ENCODE peak calls at places on chromosomes 7 and 10, in six cellular contexts. C is fibroblast of villous mesenchyme, B is neuronal stem cell, X is ovary, Q is left ventricle myocardium inferior, K is epithelial cell of esophagus. G is an unnamed sample.

GRCh38 chr7:92830532-92831110 is 5.8 kb downstream of the CDK6 start:
- DNase-seq in K (peak; percentile 35), Q (no peak), X (no peak), B (no peak), C (peak; percentile 5), G (no peak)

GRCh38 chr7:26630361-26630760 is 234.0 kb downstream of the SKAP2 start:
- DNase-seq in Q (no peak), K (no peak), C (no peak), X (no peak), B (no peak), G (no peak)

GRCh38 chr7:99448855-99449254 is 10.1 kb downstream of the CPSF4 start:
- DNase-seq in K (no peak), X (no peak), Q (no peak), B (no peak), C (no peak), G (no peak)

GRCh38 chr10:70903262-70903921 is 15.0 kb upstream of the PCBD1 start:
- DNase-seq in B (peak; percentile 49), Q (peak; percentile 66), X (peak; percentile 41), C (peak; percentile 51), K (peak; percentile 49), G (no peak)

GRCh38 chr10:119393019-119393418 is 149.5 kb downstream of the RGS10 start:
- DNase-seq in K (no peak), Q (no peak), X (no peak), B (no peak), C (no peak), G (no peak)

GRCh38 chr7:132084776-132085388 is 491.4 kb downstream of the PLXNA4 start:
- DNase-seq in C (peak; percentile 21), Q (no peak), K (no peak), B (no peak), X (no peak), G (no peak)

GRCh38 chr10:34813626-34814227 is 1.4 kb downstream of the PARD3 start:
- DNase-seq in B (peak; percentile 27), C (peak; percentile 48), K (peak; percentile 53), Q (no peak), X (no peak), G (no peak)

GRCh38 chr10:131946880-131947279 is 34.8 kb downstream of the BNIP3 start:
- DNase-seq in K (peak; percentile 23), Q (no peak), C (no peak), B (no peak), X (no peak), G (no peak)

GRCh38 chr7:34430456-34430855 is 227.6 kb upstream of the NPSR1 start:
- DNase-seq in B (no peak), K (peak; percentile 84), Q (no peak), C (peak; percentile 4), X (no peak), G (peak; percentile 23)

GRCh38 chr7:5620459-5620881 is 161.0 kb downstream of the RNF216 start:
- DNase-seq in K (no peak), Q (no peak), B (no peak), X (peak; percentile 65), C (no peak), G (no peak)

GRCh38 chr7:126988022-126988421 is 264.7 kb downstream of the GRM8 start:
- DNase-seq in Q (no peak), K (no peak), X (no peak), B (no peak), C (no peak), G (no peak)

GRCh38 chr7:118974836-118975235 is 750.3 kb downstream of the ANKRD7 start:
- DNase-seq in X (no peak), C (peak; percentile 31), Q (no peak), B (no peak), K (peak; percentile 11), G (no peak)

GRCh38 chr7:130996841-130997231 is 262.8 kb upstream of the KLF14 start:
- DNase-seq in X (no peak), K (peak; percentile 82), Q (no peak), B (no peak), C (peak; percentile 90), G (no peak)

GRCh38 chr10:48498940-48499510 is 105.8 kb downstream of the ARHGAP22 start:
- DNase-seq in K (no peak), X (no peak), B (no peak), Q (no peak), C (no peak), G (no peak)

GRCh38 chr10:126423779-126424491 is 35.7 kb upstream of the ADAM12 start:
- DNase-seq in C (no peak), Q (no peak), K (no peak), X (no peak), B (no peak), G (no peak)

GRCh38 chr10:86361134-86362128 is 5.2 kb downstream of the GRID1 start:
- DNase-seq in Q (no peak), C (no peak), B (no peak), X (no peak), K (no peak), G (no peak)

GRCh38 chr10:60572511-60573194 is 183.0 kb upstream of the ANK3 start:
- DNase-seq in C (peak; percentile 24), K (peak; percentile 60), Q (peak; percentile 18), X (peak; percentile 8), B (peak; percentile 18), G (no peak)

GRCh38 chr7:25720427-25720826 is 431.6 kb upstream of the NFE2L3 start:
- DNase-seq in K (peak; percentile 39), Q (no peak), C (no peak), B (no peak), X (no peak), G (no peak)

GRCh38 chr10:63210611-63211196 is 77.6 kb downstream of the NRBF2 start:
- DNase-seq in X (no peak), C (peak; percentile 38), B (no peak), K (no peak), Q (no peak), G (no peak)

GRCh38 chr10:63208981-63209380 is 75.9 kb downstream of the NRBF2 start:
- DNase-seq in C (peak; percentile 37), X (no peak), Q (no peak), B (no peak), K (peak; percentile 19), G (no peak)

GRCh38 chr10:63206997-63207952 is 74.1 kb downstream of the NRBF2 start:
- DNase-seq in X (peak; percentile 21), K (peak; percentile 70), B (no peak), Q (no peak), C (peak; percentile 84), G (peak; percentile 28)

GRCh38 chr10:63206576-63206975 is 73.4 kb downstream of the NRBF2 start:
- DNase-seq in K (no peak), X (no peak), C (no peak), Q (no peak), B (no peak), G (no peak)

GRCh38 chr10:63209703-63210102 is 76.6 kb downstream of the NRBF2 start:
- DNase-seq in C (no peak), X (no peak), B (no peak), K (peak; percentile 56), Q (no peak), G (no peak)
- H3K4me3 ChIP-seq in C (no peak overlapping the region), X (no peak overlapping the region), B (no peak overlapping the region), K (no peak overlapping the region), Q (no peak overlapping the region), G (no peak overlapping the region)

GRCh38 chr7:250523-250922 is 39.4 kb upstream of the FOXL3 start:
- DNase-seq in K (no peak), B (no peak), C (no peak), X (no peak), Q (no peak), G (no peak)
- H3K4me3 ChIP-seq in K (no peak overlapping the region), B (no peak overlapping the region), C (no peak overlapping the region), X (no peak overlapping the region), Q (no peak overlapping the region), G (no peak overlapping the region)

DNA sequence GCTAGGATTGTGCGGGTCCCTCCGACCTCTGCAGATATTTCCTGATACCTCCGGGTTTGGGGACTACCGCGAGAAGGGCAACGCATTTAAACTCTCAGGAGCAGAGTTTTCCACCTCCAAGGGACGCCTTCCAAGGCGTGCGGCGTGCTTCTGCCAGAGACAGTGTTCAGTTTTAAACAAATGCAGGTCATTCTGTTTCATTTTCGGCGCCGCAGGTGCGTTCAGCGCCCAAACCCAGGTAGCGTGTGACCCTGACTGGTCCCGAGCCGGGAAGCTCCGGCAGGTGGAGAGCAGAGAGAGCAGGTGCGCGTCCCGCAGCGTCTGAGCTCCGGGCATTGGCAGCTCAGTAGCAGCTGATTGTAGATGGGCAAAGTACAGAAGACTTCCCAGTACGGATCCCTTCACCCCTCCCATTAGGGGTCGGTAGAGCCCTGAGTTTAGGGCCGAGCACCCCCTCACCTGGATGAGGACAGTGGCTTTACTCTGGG is 1.4 kb upstream of the CYP26A1 start:
- DNase-seq in Q (no peak), B (no peak), K (no peak), C (no peak), X (no peak), G (no peak)
- H3K4me3 ChIP-seq in Q (peak overlapping the region; percentile 62), B (no peak overlapping the region), K (no peak overlapping the region), C (peak overlapping the region; percentile 35), X (peak overlapping the region; percentile 12), G (no peak overlapping the region)

GRCh38 chr10:107166378-107166777 is 1.9 kb upstream of the SORCS1 start:
- DNase-seq in B (no peak), X (no peak), K (no peak), C (no peak), Q (no peak), G (no peak)

GRCh38 chr10:107163086-107163880 is 1.2 kb downstream of the SORCS1 start:
- DNase-seq in X (no peak), Q (no peak), K (no peak), C (peak; percentile 0), B (peak; percentile 24), G (no peak)

GRCh38 chr10:107165007-107165406 is 501 bp upstream of the SORCS1 start:
- DNase-seq in Q (no peak), C (no peak), K (no peak), B (peak; percentile 9), X (no peak), G (no peak)

GRCh38 chr10:107160866-107161265 is 3.6 kb downstream of the SORCS1 start:
- DNase-seq in K (no peak), C (no peak), B (no peak), X (no peak), Q (no peak), G (no peak)

DNA sequence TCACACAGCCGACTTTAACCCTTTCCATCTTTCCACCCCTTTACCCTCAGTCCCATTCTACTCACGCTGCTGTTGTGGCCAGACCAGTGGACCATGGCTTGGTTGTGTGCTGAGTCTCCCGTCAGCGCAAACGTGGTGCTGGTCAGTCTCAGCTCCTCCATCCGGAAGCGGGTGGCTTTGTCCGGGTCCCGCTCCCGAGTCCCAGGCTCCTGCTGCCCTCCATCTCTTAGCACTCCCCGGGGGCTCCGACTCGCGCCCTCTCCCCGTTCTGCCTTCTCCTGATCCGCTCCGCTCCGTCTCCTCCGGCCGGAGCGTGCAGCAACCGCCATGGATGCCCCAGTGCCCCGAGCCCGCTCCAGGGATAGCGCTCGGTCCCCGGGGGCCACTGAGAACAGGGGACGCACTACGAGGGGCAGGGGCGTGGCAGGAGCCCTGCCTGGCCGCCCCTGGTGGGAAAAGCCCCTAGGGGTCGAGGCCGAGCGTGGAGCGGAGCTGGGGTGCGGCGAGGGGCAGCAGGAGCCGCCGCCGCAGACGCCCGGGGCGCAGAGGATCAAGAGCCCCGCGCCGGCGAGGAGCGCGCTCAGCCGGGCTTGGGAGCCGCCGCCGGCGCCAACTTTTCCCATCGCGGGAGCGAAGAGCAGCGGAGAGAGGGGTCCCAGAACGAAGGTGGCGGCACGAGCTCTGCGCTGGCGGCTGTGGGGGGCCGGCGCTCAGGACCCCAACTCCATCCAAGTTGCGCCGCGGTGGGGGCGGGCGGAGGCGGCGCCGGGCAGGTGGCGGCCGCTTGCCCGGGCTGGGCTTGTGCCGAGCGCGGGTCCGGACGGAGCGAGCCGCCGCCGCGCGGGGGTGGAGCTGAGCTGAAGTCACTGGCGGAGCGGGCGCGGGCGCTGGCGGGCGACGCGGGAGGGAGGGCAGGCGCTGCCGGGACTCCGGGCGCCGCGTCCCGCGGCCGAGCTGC is at the start of gene SORCS1:
- DNase-seq in C (no peak), K (peak; percentile 21), Q (peak; percentile 34), B (peak; percentile 68), X (no peak), G (no peak)
- H3K4me3 ChIP-seq in C (no peak within 1 kb of the TSS), K (no peak within 1 kb of the TSS), Q (peak within 1 kb of the TSS; percentile 64), B (peak within 1 kb of the TSS; percentile 89), X (peak within 1 kb of the TSS; percentile 33), G (no peak within 1 kb of the TSS)

G was measured in AG04449.